ENCODE peak calls at places on chromosome 20, in nine cellular contexts. B is A549, O is ascending aorta, G is IMR-90, D is colonic mucosa, C is suprapubic skin, U is GM23248, H is keratinocyte, T is spleen. V is an unnamed sample.

GRCh38 chr20:40698281-40698680 is 9.2 kb upstream of the MAFB start:
- DNase-seq in B (no peak), U (no peak), O (no peak), C (no peak), D (no peak), H (no peak), G (no peak), T (no peak), V (no peak)

GRCh38 chr20:20465259-20465658 is 97.4 kb downstream of the INSM1 start:
- DNase-seq in B (no peak), U (peak; percentile 23), D (no peak), C (no peak), G (no peak), T (no peak), H (no peak), O (no peak), V (no peak)

GRCh38 chr20:2237059-2237458 is 58.7 kb upstream of the TGM3 start:
- DNase-seq in G (peak; percentile 95), H (peak; percentile 94), T (peak; percentile 80), B (no peak), D (peak; percentile 39), C (peak; percentile 77), U (peak; percentile 99), O (no peak), V (no peak)

GRCh38 chr20:61980647-61981583 is 84.8 kb downstream of the TAF4 start:
- DNase-seq in C (no peak), O (no peak), U (peak; percentile 24), G (no peak), T (peak; percentile 76), H (no peak), B (peak; percentile 49), D (no peak), V (no peak)

GRCh38 chr20:36092424-36093024 is 62.0 kb upstream of the EPB41L1 start:
- DNase-seq in G (no peak), U (peak; percentile 65), H (no peak), T (no peak), C (no peak), O (no peak), D (no peak), B (no peak), V (no peak)

GRCh38 chr20:607476-607875 is 2.6 kb downstream of the TCF15 start:
- DNase-seq in H (no peak), B (no peak), G (no peak), U (no peak), D (no peak), T (no peak), O (no peak), C (no peak), V (no peak)

GRCh38 chr20:23007462-23007861 is 27.6 kb upstream of the SSTR4 start:
- DNase-seq in O (no peak), D (no peak), C (no peak), G (no peak), B (no peak), H (no peak), U (no peak), T (no peak), V (no peak)

GRCh38 chr20:53917145-53918009 is 153.0 kb downstream of the BCAS1 start:
- DNase-seq in D (peak; percentile 69), G (no peak), B (no peak), C (peak; percentile 89), T (peak; percentile 76), U (peak; percentile 90), H (no peak), O (peak; percentile 45), V (no peak)

GRCh38 chr20:44644384-44645131 is 6.9 kb downstream of the ADA start:
- DNase-seq in B (no peak), G (no peak), U (no peak), H (no peak), O (no peak), C (no peak), T (no peak), D (no peak), V (peak; percentile 29)

GRCh38 chr20:32235331-32236047 is 27.8 kb downstream of the POFUT1 start:
- DNase-seq in B (no peak), U (no peak), G (no peak), D (peak; percentile 79), T (no peak), O (no peak), C (no peak), H (no peak), V (no peak)

GRCh38 chr20:32232487-32232886 is 24.8 kb downstream of the POFUT1 start:
- DNase-seq in C (no peak), T (no peak), G (no peak), D (no peak), U (no peak), B (no peak), O (no peak), H (no peak), V (no peak)

GRCh38 chr20:32231847-32232246 is 24.2 kb downstream of the POFUT1 start:
- DNase-seq in T (no peak), G (peak; percentile 61), U (no peak), H (no peak), C (no peak), D (no peak), O (no peak), B (no peak), V (peak; percentile 18)

GRCh38 chr20:32236048-32236533 is 28.4 kb downstream of the POFUT1 start:
- DNase-seq in T (no peak), U (no peak), O (no peak), C (no peak), B (no peak), H (no peak), G (no peak), D (no peak), V (no peak)

DNA sequence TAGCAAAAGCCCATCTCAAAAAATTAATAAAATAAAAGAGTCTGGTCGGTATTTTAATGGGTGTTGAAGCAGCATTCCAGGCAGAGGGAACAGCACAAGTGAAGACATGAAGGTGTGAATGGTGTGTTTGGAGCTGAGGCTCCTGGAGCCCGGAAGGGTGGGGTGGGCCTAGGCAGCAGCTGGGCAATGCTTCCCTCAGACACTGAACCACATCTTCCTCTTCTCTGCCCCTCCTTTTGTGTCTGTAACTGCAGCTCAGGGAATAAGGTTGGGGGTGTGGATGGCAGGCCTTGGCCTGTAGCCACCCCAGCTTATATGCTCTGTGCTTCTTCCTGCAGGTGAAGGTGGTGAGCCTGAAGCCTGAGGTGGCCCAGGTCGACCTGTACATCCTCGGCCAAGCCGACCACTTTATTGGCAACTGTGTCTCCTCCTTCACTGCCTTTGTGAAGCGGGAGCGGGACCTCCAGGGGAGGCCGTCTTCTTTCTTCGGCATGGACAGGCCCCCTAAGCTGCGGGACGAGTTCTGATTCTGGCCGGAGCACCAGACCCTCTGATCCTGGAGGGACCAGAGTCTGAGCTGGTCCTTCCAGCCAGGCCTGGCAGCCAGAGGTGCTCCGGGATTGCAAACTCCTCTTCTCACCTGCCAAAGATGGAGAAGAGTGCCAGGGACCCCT is 26.6 kb downstream of the POFUT1 start:
- DNase-seq in H (no peak), T (no peak), C (no peak), B (no peak), G (no peak), O (no peak), D (no peak), U (no peak), V (no peak)
- H3K27ac ChIP-seq in H (no peak overlapping the region), T (no peak overlapping the region), C (no peak overlapping the region), B (no peak overlapping the region), G (no peak overlapping the region), O (no peak overlapping the region), D (no peak overlapping the region), U (no peak overlapping the region), V (no peak overlapping the region)

GRCh38 chr20:57263767-57264150 is 2.7 kb downstream of the BMP7 start:
- DNase-seq in G (no peak), H (no peak), U (no peak), D (no peak), C (no peak), B (no peak), O (no peak), T (no peak), V (no peak)
- H3K4me1 ChIP-seq in G (no peaks in the 10 kb centered on the region), H (peaks cover 6% of the 10 kb centered on the region), U (no peaks in the 10 kb centered on the region), D (no peaks in the 10 kb centered on the region), C (peaks cover 75% of the 10 kb centered on the region), B (peaks cover 24% of the 10 kb centered on the region), O (no peaks in the 10 kb centered on the region), T (peaks cover 18% of the 10 kb centered on the region), V (no peaks in the 10 kb centered on the region)

DNA sequence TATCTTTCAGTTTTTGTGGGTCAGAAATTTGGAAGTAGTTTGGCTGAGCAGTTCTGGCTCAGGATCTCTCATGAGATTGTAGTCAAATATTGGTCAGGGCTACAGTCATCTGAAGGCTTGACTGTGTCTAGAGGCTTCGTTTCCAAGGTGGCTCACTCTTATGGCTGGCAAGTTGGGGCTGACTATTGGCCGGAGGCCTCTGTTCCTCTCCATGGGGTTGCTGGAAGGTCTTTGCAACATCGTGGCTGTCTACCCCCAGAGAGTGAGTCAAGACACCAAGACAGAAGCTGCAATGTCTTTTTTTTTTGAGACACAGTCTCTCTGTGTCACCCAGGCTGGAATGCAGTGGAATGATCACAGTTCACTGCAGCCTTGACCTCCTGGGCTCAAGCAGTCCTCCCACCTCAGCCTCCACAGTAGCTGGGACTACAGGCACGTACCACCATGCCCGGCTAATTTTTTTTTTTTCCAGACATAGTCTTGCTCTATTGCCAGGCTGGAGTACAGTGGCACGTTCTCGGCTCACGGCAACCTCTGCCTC is 29.4 kb upstream of the KIF3B start:
- DNase-seq in H (no peak), D (no peak), B (no peak), G (no peak), O (no peak), T (peak; percentile 28), C (no peak), U (peak; percentile 45), V (no peak)
- H3K27ac ChIP-seq in H (no peak overlapping the region), D (no peak overlapping the region), B (no peak overlapping the region), G (no peak overlapping the region), O (no peak overlapping the region), T (no peak overlapping the region), C (no peak overlapping the region), U (no peak overlapping the region), V (no peak overlapping the region)

DNA sequence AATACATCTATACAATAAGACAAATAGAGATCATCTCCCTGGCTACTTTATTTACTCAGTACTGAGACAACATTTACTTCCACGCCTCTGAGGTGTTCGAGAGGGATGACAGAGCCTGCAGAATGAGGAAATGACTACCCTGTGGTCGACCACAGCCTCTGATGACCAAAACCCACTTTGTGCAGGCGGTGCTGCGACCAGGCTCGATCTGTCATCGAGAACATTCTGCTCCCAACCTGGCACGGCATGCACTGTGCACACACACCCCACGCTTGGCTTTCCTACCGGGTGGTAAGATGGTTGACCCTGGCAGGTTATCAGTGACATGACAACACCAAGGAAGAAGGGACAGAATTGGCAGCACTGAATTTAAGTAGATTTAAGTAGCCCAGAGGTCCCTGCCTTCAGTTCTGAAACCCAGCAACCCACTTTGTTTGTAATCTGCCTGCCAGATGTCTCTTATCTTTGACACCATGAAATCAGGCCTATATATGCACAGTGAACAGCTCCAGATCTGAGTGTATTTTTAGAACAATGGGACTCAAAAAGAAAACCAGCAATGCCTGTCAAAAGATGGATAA is 42.6 kb downstream of the TTI1 start:
- DNase-seq in B (peak; percentile 15), H (peak; percentile 15), O (no peak), D (peak; percentile 33), G (peak; percentile 78), U (peak; percentile 94), C (peak; percentile 74), T (peak; percentile 86), V (no peak)
- H3K4me1 ChIP-seq in B (peaks cover 72% of the 10 kb centered on the region), H (peaks cover 29% of the 10 kb centered on the region), O (peaks cover 25% of the 10 kb centered on the region), D (peaks cover 13% of the 10 kb centered on the region), G (peaks cover 29% of the 10 kb centered on the region), U (peaks cover 31% of the 10 kb centered on the region), C (peaks cover 35% of the 10 kb centered on the region), T (peaks cover 32% of the 10 kb centered on the region), V (no peaks in the 10 kb centered on the region)

DNA sequence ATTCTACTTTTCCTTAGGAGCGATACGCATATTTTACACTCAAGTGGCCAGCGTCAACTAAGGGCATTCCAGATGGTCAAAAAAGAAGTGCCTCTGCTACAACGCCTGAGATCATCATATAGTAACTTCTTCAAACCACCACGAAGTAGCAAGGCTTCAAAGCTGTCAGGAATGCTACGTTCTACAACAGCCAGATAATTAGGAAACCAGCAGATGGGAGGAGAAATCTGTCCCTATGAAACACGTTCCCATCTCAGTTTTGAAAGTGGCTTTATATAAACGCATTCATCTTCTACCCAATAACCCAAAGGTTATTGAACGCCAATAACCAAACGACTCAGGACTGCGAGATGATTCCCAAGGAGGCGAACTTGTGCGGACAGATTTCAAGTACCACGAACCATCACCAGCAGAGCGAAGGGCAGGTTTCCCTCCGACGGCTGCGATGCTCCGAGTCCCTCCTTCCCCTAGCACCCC is 1.2 kb downstream of the ABHD12 start:
- DNase-seq in D (peak; percentile 28), O (no peak), C (no peak), G (peak; percentile 57), T (no peak), U (peak; percentile 70), B (no peak), H (no peak), V (no peak)
- H3K27ac ChIP-seq in D (peak overlapping the region; percentile 86), O (peak overlapping the region; percentile 91), C (peak overlapping the region; percentile 94), G (peak overlapping the region; percentile 96), T (peak overlapping the region; percentile 69), U (peak overlapping the region; percentile 77), B (peak overlapping the region; percentile 78), H (peak overlapping the region; percentile 38), V (peak overlapping the region; percentile 74)